ENCODE peak calls at places on chromosomes 5 and 9, in six cellular contexts. R, A, Q, H, V and L are unnamed samples. For H3K4me1, the result is how much of the 10 kb centered on the place peaks cover.

GRCh38 chr9:113783475-113783874 is 92.6 kb upstream of the ZNF618 start:
- DNase-seq in R (no peak), A (no peak), Q (no peak), H (no peak), V (no peak), L (no peak)

GRCh38 chr5:41925555-41925946 is 470 bp downstream of the FBXO4 start:
- DNase-seq in R (peak), A (peak), Q (peak), H (peak), V (no peak), L (peak)

GRCh38 chr9:69186841-69187611 is 12.9 kb downstream of the TJP2 start:
- DNase-seq in R (no peak), A (no peak), Q (no peak), H (peak), V (no peak), L (no peak)

GRCh38 chr9:4515958-4516375 is 25.7 kb downstream of the SLC1A1 start:
- DNase-seq in R (no peak), A (no peak), Q (no peak), H (peak), V (no peak), L (no peak)

GRCh38 chr5:27124590-27124989 is 86.2 kb upstream of the CDH9 start:
- DNase-seq in R (no peak), A (no peak), Q (no peak), H (peak), V (peak), L (no peak)

GRCh38 chr5:76283670-76284069 is 119.4 kb upstream of the IQGAP2 start:
- DNase-seq in R (no peak), A (no peak), Q (no peak), H (no peak), V (no peak), L (no peak)

GRCh38 chr9:504921-505821 is 290.5 kb downstream of the DOCK8 start:
- DNase-seq in R (peak), A (peak), Q (peak), H (no peak), V (peak), L (peak)

GRCh38 chr9:114738581-114739316 is 56.8 kb upstream of the TEX48 start:
- DNase-seq in R (peak), A (peak), Q (peak), H (peak), V (peak), L (peak)

GRCh38 chr5:147321569-147321968 is 86.7 kb downstream of the STK32A start:
- DNase-seq in R (no peak), A (no peak), Q (no peak), H (no peak), V (no peak), L (no peak)

GRCh38 chr5:40383719-40384651 is 295.7 kb upstream of the PTGER4 start:
- DNase-seq in R (no peak), A (no peak), Q (no peak), H (peak), V (no peak), L (no peak)

GRCh38 chr5:77103457-77103856 is 16.4 kb upstream of the ZBED3 start:
- DNase-seq in R (no peak), A (no peak), Q (no peak), H (peak), V (no peak), L (no peak)

GRCh38 chr9:121305269-121305994 is 37.5 kb downstream of the GSN start:
- DNase-seq in R (peak), A (peak), Q (peak), H (no peak), V (no peak), L (peak)

GRCh38 chr9:97737429-97737828 is 40.3 kb upstream of the XPA start:
- DNase-seq in R (no peak), A (no peak), Q (no peak), H (no peak), V (peak), L (no peak)

GRCh38 chr5:112338681-112339337 is 80.3 kb downstream of the EPB41L4A start:
- DNase-seq in R (no peak), A (no peak), Q (no peak), H (no peak), V (peak), L (no peak)

DNA sequence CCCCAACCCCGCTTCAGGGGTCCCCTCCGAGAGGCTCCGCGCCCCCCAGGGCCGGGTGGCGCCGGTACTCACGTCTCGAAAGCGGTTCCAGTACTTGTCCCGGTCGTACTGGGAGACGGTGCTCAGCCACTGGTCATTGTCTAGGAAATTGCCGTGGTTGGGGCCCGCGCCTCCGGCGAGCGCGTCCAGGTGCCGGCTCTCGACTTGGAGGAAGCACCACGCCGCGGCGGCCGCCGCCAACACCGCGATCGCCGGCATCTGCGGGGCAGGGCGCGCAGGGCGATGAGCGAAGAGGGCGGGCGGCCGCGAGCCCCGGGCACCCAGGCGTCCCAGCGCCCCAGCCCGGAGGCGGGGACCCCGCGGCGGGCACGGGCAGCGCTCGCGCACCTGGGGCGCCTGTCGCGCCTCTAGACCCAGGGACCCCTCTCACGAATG is 808 bp downstream of the SPOCK1 start:
- DNase-seq in R (peak), A (no peak), Q (no peak), H (no peak), V (peak), L (no peak)
- H3K27ac ChIP-seq in R (no peak), A (no peak), Q (no peak), H (no peak), V (no peak), L (peak)

GRCh38 chr5:143397302-143398052 is 6.0 kb downstream of the NR3C1 start:
- DNase-seq in R (no peak), A (no peak), Q (no peak), H (no peak), V (no peak), L (no peak)
- H3K4me1 ChIP-seq in R (under half), A (half or more), Q (under half), H (under half), V (under half), L (under half)

GRCh38 chr5:139315056-139315455 is 21.5 kb downstream of the MATR3 start:
- DNase-seq in R (no peak), A (no peak), Q (no peak), H (no peak), V (no peak), L (no peak)

GRCh38 chr5:139308797-139309196 is 15.3 kb downstream of the MATR3 start:
- DNase-seq in R (no peak), A (no peak), Q (no peak), H (no peak), V (no peak), L (no peak)

GRCh38 chr5:139312075-139312474 is 18.5 kb downstream of the MATR3 start:
- DNase-seq in R (no peak), A (no peak), Q (no peak), H (no peak), V (no peak), L (no peak)

DNA sequence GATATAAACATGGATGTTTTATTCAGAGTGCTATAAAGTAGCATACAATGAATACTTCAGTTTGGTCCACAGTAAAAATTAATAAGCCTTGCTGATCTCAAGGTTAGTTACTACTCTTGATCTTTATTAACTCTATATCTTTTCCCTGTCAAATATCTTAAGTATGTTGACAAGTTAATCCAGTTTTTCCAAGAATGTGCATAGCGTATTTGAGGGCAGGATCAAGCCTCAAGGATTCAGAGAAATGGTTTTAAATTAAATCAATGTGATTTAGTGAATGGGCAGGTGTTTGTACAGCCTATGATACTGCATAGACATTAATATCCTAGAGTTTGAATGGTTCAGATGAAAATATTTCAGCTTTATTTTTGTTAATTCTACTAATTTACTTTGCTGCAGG is 20.7 kb downstream of the MATR3 start:
- DNase-seq in R (no peak), A (no peak), Q (no peak), H (no peak), V (no peak), L (no peak)
- H3K27ac ChIP-seq in R (no peak), A (no peak), Q (no peak), H (no peak), V (no peak), L (no peak)

GRCh38 chr9:2166219-2166618 is 151.1 kb downstream of the SMARCA2 start:
- DNase-seq in R (no peak), A (no peak), Q (no peak), H (no peak), V (no peak), L (no peak)

GRCh38 chr9:2163231-2163885 is 148.2 kb downstream of the SMARCA2 start:
- DNase-seq in R (no peak), A (no peak), Q (no peak), H (no peak), V (no peak), L (no peak)

GRCh38 chr9:2161661-2162060 is 146.5 kb downstream of the SMARCA2 start:
- DNase-seq in R (no peak), A (no peak), Q (no peak), H (no peak), V (peak), L (no peak)

GRCh38 chr9:2159521-2160417 is 144.6 kb downstream of the SMARCA2 start:
- DNase-seq in R (no peak), A (no peak), Q (no peak), H (peak), V (peak), L (no peak)

DNA sequence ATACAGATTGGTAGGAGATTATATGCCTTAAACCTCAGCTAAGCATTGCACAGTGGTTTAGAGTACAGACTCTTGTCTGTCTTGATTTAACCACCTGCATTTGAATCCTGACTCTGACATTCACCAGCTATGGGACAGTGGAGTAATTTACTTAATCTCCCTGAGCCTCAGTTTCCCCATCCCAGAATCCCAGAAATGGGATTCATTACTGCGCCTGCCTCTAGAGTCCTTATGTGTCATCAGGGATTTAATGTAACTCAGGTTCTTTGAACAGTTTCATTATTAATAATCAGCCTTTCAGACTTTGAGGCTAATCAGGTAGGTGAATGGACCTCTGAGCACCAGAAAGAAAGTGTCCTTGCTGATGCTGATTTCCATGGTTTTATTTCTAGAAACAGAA is 149.1 kb downstream of the SMARCA2 start:
- DNase-seq in R (no peak), A (no peak), Q (no peak), H (no peak), V (no peak), L (no peak)
- H3K4me1 ChIP-seq in R (under half), A (under half), Q (under half), H (under half), V (under half), L (under half)

DNA sequence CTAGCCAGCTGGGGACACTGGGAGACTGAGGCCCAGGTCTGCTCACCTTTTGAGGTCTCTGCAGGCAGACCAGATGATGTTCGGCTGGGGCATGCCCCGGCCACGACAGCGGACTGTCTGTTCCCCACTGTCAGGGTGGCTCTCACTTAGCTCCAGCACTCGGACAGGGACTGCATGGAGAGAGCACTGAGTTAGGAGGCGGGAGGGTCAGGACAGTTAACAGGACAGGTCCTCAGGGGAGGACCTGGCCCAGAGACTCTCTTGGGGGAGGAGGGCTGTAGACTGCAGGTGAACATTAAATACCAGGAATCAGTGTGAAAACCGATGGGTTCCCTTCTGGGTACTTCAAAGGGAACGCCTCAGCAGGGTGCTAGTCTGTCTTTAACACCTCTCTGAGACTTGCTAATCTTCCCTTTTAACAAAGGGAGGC is 25.1 kb downstream of the PDGFRB start:
- DNase-seq in R (no peak), A (no peak), Q (no peak), H (no peak), V (peak), L (no peak)
- H3K27ac ChIP-seq in R (no peak), A (no peak), Q (peak), H (peak), V (no peak), L (peak)

DNA sequence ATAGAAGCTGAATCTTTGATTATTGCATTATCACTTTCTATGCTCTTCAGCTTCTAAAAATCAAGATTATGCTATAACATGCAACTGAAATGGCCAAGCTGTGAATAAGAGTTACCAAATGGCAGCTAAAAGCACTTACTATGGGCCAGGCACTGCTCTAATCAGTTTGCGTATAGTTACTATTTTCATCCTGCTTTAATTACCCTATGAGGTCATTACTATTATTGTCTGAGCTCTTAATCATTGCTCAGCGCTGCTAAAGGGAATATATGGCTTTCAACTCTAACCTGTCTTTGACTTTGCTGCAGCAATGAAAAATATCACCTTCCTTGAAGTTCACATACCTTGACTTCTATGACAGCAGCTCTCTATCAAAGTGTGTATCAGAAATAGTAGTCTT is 210.8 kb downstream of the TRPM3 start:
- DNase-seq in R (no peak), A (no peak), Q (no peak), H (no peak), V (no peak), L (no peak)
- H3K4me1 ChIP-seq in R (under half), A (under half), Q (under half), H (under half), V (under half), L (under half)

DNA sequence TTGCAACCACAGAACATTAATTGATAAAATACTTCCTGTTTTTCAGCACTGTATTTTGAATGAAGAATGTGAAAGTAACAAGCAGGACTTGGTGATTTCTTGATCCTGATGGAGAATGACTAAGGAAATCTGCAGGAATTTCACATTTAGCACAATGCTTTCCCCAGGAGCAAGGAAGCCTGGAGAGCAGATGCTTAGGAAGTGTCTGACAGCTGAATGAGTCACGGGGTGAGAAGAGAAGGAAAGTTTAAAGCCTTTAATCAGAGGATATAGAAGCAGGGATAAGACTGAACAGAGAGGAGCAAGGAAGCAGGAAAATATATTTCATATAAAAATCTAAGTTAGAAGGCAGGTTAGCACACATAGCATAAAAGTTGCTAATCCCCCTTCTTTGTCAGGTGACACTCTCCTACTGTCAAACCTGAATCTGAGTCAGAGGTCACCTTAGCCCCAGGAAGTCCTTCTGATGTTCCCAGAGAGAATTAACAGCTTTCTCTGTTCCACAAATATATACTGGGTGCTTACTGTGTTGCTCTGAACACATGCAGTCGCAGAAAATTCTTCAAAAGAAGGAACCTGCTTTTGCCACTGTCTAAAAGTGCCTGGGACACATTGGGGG is 59.7 kb downstream of the GNA14 start:
- DNase-seq in R (no peak), A (no peak), Q (no peak), H (peak), V (peak), L (no peak)
- H3K27ac ChIP-seq in R (no peak), A (no peak), Q (no peak), H (peak), V (no peak), L (no peak)

GRCh38 chr5:158873115-158873514 is 226.6 kb downstream of the EBF1 start:
- DNase-seq in R (no peak), A (no peak), Q (no peak), H (no peak), V (no peak), L (no peak)

GRCh38 chr5:158875272-158875679 is 224.4 kb downstream of the EBF1 start:
- DNase-seq in R (no peak), A (no peak), Q (no peak), H (peak), V (no peak), L (no peak)

GRCh38 chr5:158874343-158874742 is 225.4 kb downstream of the EBF1 start:
- DNase-seq in R (no peak), A (no peak), Q (no peak), H (no peak), V (no peak), L (no peak)

GRCh38 chr5:158876263-158876942 is 223.3 kb downstream of the EBF1 start:
- DNase-seq in R (no peak), A (no peak), Q (no peak), H (no peak), V (no peak), L (no peak)

GRCh38 chr5:158874814-158875213 is 224.9 kb downstream of the EBF1 start:
- DNase-seq in R (no peak), A (no peak), Q (no peak), H (no peak), V (no peak), L (no peak)
- H3K4me1 ChIP-seq in R (under half), A (under half), Q (under half), H (under half), V (under half), L (under half)

GRCh38 chr9:109109962-109110325 is 9.8 kb downstream of the TMEM245 start:
- DNase-seq in R (no peak), A (no peak), Q (no peak), H (no peak), V (no peak), L (no peak)
- H3K27ac ChIP-seq in R (no peak), A (peak), Q (peak), H (peak), V (no peak), L (peak)

GRCh38 chr5:149801307-149801985 is 71.3 kb downstream of the PPARGC1B start:
- DNase-seq in R (no peak), A (no peak), Q (no peak), H (no peak), V (no peak), L (no peak)
- H3K4me1 ChIP-seq in R (under half), A (half or more), Q (under half), H (under half), V (under half), L (half or more)